ENCODE peak calls at places on chromosomes 1 and 21, in four cellular contexts. R is left ventricle myocardium inferior, N is heart right ventricle, G is breast epithelium. V is an unnamed sample. For H3K9me3, the result is how much of the 10 kb centered on the place peaks cover.

GRCh38 chr1:235289859-235290739 is 37.9 kb downstream of the ARID4B start:
- DNase-seq in N (no peak), R (no peak), G (no peak), V (no peak)

GRCh38 chr1:44030606-44031050 is 634 bp downstream of the SLC6A9 start:
- DNase-seq in G (peak), N (peak), R (peak), V (no peak)

GRCh38 chr1:206744683-206745082 is 25.9 kb upstream of the IL19 start:
- DNase-seq in R (no peak), G (no peak), N (no peak), V (no peak)

GRCh38 chr1:26529655-26530539 is at the start of gene RPS6KA1:
- DNase-seq in G (no peak), R (peak), N (peak), V (peak)

GRCh38 chr21:44370771-44371410 is 17.5 kb downstream of the TRPM2 start:
- DNase-seq in R (no peak), G (no peak), N (no peak), V (peak)

GRCh38 chr21:35075546-35075945 is 26.4 kb upstream of the RUNX1 start:
- DNase-seq in G (no peak), R (no peak), N (no peak), V (no peak)

GRCh38 chr1:205633421-205633976 is 1.7 kb upstream of the ELK4 start:
- DNase-seq in N (no peak), G (no peak), R (no peak), V (no peak)

GRCh38 chr1:89949991-89950624 is 44.8 kb upstream of the ZNF326 start:
- DNase-seq in N (no peak), R (no peak), G (no peak), V (no peak)

GRCh38 chr1:229035054-229035747 is 235.7 kb upstream of the RAB4A start:
- DNase-seq in N (no peak), G (no peak), R (no peak), V (no peak)

GRCh38 chr21:19228241-19228640 is 824.7 kb upstream of the TMPRSS15 start:
- DNase-seq in N (no peak), G (no peak), R (no peak), V (no peak)

GRCh38 chr21:46354046-46354445 is 30.1 kb downstream of the PCNT start:
- DNase-seq in N (no peak), G (no peak), R (no peak), V (peak)

GRCh38 chr1:20248954-20249612 is 41.6 kb upstream of the VWA5B1 start:
- DNase-seq in G (no peak), R (no peak), N (no peak), V (no peak)

GRCh38 chr1:182041615-182042014 is 19.9 kb downstream of the ZNF648 start:
- DNase-seq in R (no peak), N (no peak), G (no peak), V (no peak)

GRCh38 chr1:17351047-17351446 is 20.9 kb upstream of the PADI6 start:
- DNase-seq in G (no peak), N (no peak), R (no peak), V (no peak)

GRCh38 chr21:17925000-17925610 is 105.9 kb upstream of the C21orf91 start:
- DNase-seq in N (no peak), G (no peak), R (no peak), V (no peak)

GRCh38 chr1:196155586-196155985 is 452.7 kb downstream of the KCNT2 start:
- DNase-seq in G (no peak), R (no peak), N (no peak), V (no peak)

GRCh38 chr1:79744746-79745145 is 738.2 kb upstream of the ADGRL4 start:
- DNase-seq in G (no peak), N (no peak), R (no peak), V (no peak)

GRCh38 chr1:114669562-114670082 is at the start of gene DENND2C:
- DNase-seq in R (no peak), G (no peak), N (no peak), V (no peak)

GRCh38 chr1:58406296-58407071 is 140.0 kb downstream of the OMA1 start:
- DNase-seq in G (no peak), N (no peak), R (no peak), V (no peak)

GRCh38 chr21:16768096-16768495 is 744.7 kb upstream of the CXADR start:
- DNase-seq in N (no peak), R (no peak), G (no peak), V (no peak)

GRCh38 chr1:205665216-205665757 is 15.0 kb downstream of the SLC45A3 start:
- DNase-seq in N (no peak), G (no peak), R (no peak), V (no peak)

GRCh38 chr21:14741237-14741636 is 195.1 kb upstream of the SAMSN1 start:
- DNase-seq in G (no peak), N (no peak), R (no peak), V (no peak)

GRCh38 chr1:23643668-23644554 is 47.7 kb upstream of the RPL11 start:
- DNase-seq in G (no peak), R (no peak), N (no peak), V (no peak)

GRCh38 chr1:236534164-236534651 is 10.4 kb downstream of the LGALS8 start:
- DNase-seq in G (no peak), R (no peak), N (no peak), V (no peak)

GRCh38 chr1:6982443-6982842 is 197.2 kb downstream of the CAMTA1 start:
- DNase-seq in N (no peak), G (no peak), R (no peak), V (no peak)

GRCh38 chr1:75265792-75266191 is 131.6 kb downstream of the LHX8 start:
- DNase-seq in N (no peak), R (no peak), G (no peak), V (no peak)

GRCh38 chr1:25695066-25695990 is 78.7 kb downstream of the MAN1C1 start:
- DNase-seq in G (no peak), R (peak), N (peak), V (peak)

GRCh38 chr1:60423181-60423780 is 349.7 kb upstream of the C1orf87 start:
- DNase-seq in N (no peak), R (no peak), G (no peak), V (no peak)

DNA sequence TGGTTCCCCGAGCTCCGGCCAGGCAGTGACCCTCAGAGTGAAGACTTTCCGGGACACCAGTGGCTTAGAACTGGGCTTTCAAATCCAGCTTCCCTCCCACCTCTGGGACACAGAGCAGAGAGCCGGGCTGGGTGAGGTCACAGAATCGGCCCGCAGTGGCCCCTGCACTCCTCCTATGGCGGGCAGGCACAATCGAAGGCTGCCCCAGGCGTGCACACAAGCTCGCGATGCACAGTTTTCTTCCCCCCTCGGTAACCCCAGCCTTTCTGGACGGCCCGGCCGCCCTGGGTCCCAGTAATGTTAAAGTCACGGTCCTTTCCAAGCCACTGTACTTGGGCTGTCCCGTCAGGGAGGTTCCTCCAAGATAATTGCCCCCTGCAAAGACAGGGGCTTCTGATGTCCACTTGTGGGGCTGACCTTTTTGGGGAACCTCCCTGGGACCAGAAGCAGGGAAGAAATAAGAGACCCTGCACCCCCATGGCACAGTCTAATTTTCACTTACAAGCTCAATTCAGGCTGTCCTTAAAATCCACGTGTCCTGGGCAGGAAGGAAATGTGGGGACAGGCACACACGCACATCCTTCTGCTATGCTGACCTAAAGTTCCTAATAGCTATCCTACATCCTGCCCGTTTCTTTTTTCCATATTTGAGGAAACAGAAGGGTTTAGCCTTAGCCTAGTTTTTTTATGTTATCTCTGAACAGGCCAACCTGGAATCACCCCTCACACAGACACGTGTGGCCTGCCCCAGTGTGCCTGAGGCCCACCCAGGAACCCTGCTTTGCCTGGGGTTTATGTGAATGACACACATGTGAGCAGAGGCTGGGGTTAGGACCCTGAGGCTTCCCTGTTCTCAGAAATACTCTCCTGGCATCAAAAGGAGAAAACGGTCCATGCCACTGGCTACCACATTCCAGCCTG is 13.6 kb downstream of the TFF3 start:
- DNase-seq in N (no peak), R (no peak), G (no peak), V (peak)
- H3K9me3 ChIP-seq in N (under half), R (under half), G (under half), V (under half)

DNA sequence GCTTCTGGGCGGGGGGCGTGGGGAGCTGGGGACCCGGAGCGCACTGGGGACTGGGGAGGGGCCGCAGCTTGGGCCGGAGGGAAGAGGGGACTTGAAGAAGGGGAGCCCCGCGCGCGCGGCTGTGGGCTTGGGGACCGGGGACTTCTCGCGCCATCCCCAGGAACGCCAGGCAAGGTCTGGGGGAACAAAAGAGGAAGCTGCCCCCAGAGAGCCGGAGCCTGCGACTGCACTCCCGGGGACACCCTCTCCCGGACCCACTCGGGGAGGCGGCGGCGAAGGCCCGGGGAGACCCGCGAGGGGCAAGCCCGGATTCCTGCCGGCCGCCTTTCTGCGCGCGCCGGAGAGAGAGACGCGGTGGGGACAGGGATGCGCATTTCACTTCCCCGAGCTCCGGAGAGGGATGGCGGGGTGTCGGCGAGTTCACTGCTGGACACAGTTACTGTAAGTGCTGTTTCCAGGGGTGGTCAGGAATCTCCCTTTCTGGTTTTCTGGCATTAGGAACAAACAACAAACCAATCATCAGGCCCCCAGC is 732 bp downstream of the ABCG1 start:
- DNase-seq in N (peak), G (no peak), R (peak), V (peak)
- H3K4me3 ChIP-seq in N (peak), G (peak), R (peak), V (peak)

DNA sequence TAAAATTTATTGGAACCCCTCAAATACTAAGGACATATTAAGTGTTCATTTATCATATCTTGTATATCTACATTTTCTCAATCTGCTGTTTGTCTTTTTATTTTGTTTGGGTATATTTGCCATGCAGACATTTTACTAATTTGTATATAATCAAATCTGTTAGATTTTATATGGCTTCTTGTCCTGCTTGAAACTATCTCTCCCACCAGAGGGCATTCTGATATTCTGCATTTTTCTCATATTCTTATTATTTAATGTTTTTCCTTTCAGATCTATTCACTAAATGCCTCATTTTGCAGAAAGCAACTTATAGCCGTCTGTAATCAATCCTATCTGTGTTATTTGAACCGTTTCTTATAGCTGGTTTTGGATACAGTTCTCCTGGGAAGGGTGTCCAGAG is 745.5 kb downstream of the LRRIQ3 start:
- DNase-seq in G (no peak), N (no peak), R (no peak), V (no peak)
- TF ChIP-seq CTCF in G (no peak), N (no peak), R (no peak), V (no peak)

DNA sequence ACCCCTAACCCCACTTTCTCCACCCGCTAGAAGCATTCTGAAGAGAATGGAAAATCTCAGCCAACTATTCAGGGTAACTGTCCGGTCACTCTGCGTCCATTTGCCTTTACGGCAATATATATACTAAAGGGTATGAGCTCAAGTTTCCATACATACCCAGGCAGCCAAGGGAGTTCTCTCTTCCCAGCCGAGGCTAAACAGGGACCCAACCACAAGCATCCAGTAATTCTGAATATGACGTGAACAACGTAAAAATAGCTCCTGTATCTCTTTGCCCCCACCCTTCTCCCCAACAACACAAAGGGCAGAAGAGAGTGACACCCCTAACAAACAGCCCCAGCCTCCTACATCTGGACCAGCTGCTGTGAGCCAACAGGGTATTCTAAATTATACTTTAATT is 67.7 kb downstream of the SSBP3 start:
- DNase-seq in G (no peak), R (no peak), N (no peak), V (no peak)
- H3K9me3 ChIP-seq in G (under half), R (under half), N (under half), V (under half)

DNA sequence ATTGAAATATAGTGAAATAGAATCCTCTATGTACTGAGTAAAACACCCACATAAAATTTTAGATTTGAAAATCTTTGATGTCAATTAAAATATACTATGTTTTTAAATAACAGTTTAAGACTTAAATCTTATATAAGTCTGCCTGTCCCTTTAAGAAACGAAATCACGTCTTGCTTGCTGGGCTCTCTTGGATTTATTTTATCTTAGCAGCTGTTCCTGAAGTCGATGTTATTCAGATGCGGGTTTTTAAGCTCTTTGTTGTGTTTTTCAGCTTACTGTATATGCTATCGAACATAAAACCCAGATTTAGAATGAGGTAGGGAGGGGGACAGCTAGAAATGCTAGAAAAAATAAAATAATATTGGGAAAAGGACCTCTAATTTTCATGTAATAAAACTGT is 11.1 kb upstream of the SSX2IP start:
- DNase-seq in G (no peak), R (no peak), N (no peak), V (no peak)
- H3K4me3 ChIP-seq in G (no peak), R (peak), N (peak), V (no peak)

GRCh38 chr1:219926363-219926998 is 1.9 kb downstream of the SLC30A10 start:
- DNase-seq in R (no peak), N (no peak), G (no peak), V (no peak)
- TF ChIP-seq CTCF in R (no peak), N (no peak), G (no peak), V (no peak)

GRCh38 chr21:24220466-24220865 is 1386.8 kb downstream of the MRPL39 start:
- DNase-seq in G (no peak), N (no peak), R (no peak), V (no peak)

GRCh38 chr21:24217141-24217540 is 1390.1 kb downstream of the MRPL39 start:
- DNase-seq in G (no peak), R (no peak), N (no peak), V (no peak)
- H3K9me3 ChIP-seq in G (under half), R (under half), N (under half), V (under half)

GRCh38 chr1:66533804-66534745 is at the start of gene SGIP1:
- DNase-seq in N (peak), G (no peak), R (peak), V (peak)
- H3K4me3 ChIP-seq in N (peak), G (peak), R (peak), V (peak)

V was measured in kidney.